ENCODE peak calls at places on chromosome 7, in five cellular contexts. One of them, this sample, is unnamed.

GRCh38 chr7:38630720-38631673 is at the start of gene AMPH:
- DNase-seq in thoracic aorta: no peak
- DNase-seq in GM23338: peak
- DNase-seq in keratinocyte: no peak
- DNase-seq in AG09309: no peak
- DNase-seq in this sample: no peak

GRCh38 chr7:30519122-30519521 is 14.5 kb upstream of the GGCT start:
- DNase-seq in thoracic aorta: no peak
- DNase-seq in GM23338: no peak
- DNase-seq in keratinocyte: no peak
- DNase-seq in AG09309: no peak
- DNase-seq in this sample: no peak

GRCh38 chr7:23261843-23262452 is 15.4 kb downstream of the GPNMB start:
- DNase-seq in thoracic aorta: no peak
- DNase-seq in GM23338: peak
- DNase-seq in keratinocyte: no peak
- DNase-seq in AG09309: no peak
- DNase-seq in this sample: no peak

GRCh38 chr7:107007004-107007891 is 37.3 kb upstream of the PRKAR2B start:
- DNase-seq in thoracic aorta: no peak
- DNase-seq in GM23338: no peak
- DNase-seq in keratinocyte: no peak
- DNase-seq in AG09309: no peak
- DNase-seq in this sample: no peak

GRCh38 chr7:28921822-28922221 is 36.3 kb downstream of the TRIL start:
- DNase-seq in thoracic aorta: no peak
- DNase-seq in GM23338: peak
- DNase-seq in keratinocyte: peak
- DNase-seq in AG09309: no peak
- DNase-seq in this sample: peak

GRCh38 chr7:14899065-14899464 is 3.5 kb downstream of the DGKB start:
- DNase-seq in thoracic aorta: no peak
- DNase-seq in GM23338: no peak
- DNase-seq in keratinocyte: no peak
- DNase-seq in AG09309: no peak
- DNase-seq in this sample: no peak

GRCh38 chr7:155381852-155382801 is 75.8 kb upstream of the EN2 start:
- DNase-seq in thoracic aorta: no peak
- DNase-seq in GM23338: peak
- DNase-seq in keratinocyte: no peak
- DNase-seq in AG09309: no peak
- DNase-seq in this sample: no peak

GRCh38 chr7:45146531-45147379 is 10.8 kb upstream of the RAMP3 start:
- DNase-seq in thoracic aorta: no peak
- DNase-seq in GM23338: no peak
- DNase-seq in keratinocyte: no peak
- DNase-seq in AG09309: no peak
- DNase-seq in this sample: no peak

GRCh38 chr7:96388166-96388565 is 66.3 kb upstream of the SLC25A13 start:
- DNase-seq in thoracic aorta: no peak
- DNase-seq in GM23338: no peak
- DNase-seq in keratinocyte: peak
- DNase-seq in AG09309: peak
- DNase-seq in this sample: no peak

GRCh38 chr7:107130487-107131220 is 38.1 kb upstream of the HBP1 start:
- DNase-seq in thoracic aorta: no peak
- DNase-seq in GM23338: peak
- DNase-seq in keratinocyte: no peak
- DNase-seq in AG09309: no peak
- DNase-seq in this sample: no peak

GRCh38 chr7:73703985-73704639 is 15.4 kb downstream of the STX1A start:
- DNase-seq in thoracic aorta: no peak
- DNase-seq in GM23338: peak
- DNase-seq in keratinocyte: no peak
- DNase-seq in AG09309: no peak
- DNase-seq in this sample: no peak

GRCh38 chr7:131104611-131105293 is 222.9 kb upstream of the MKLN1 start:
- DNase-seq in thoracic aorta: no peak
- DNase-seq in GM23338: no peak
- DNase-seq in keratinocyte: no peak
- DNase-seq in AG09309: no peak
- DNase-seq in this sample: no peak

GRCh38 chr7:137328389-137329120 is 15.0 kb downstream of the PTN start:
- DNase-seq in thoracic aorta: no peak
- DNase-seq in GM23338: no peak
- DNase-seq in keratinocyte: no peak
- DNase-seq in AG09309: no peak
- DNase-seq in this sample: no peak

GRCh38 chr7:143490719-143491306 is 13.1 kb downstream of the TAS2R41 start:
- DNase-seq in thoracic aorta: no peak
- DNase-seq in GM23338: peak
- DNase-seq in keratinocyte: no peak
- DNase-seq in AG09309: no peak
- DNase-seq in this sample: no peak

GRCh38 chr7:117834983-117835664 is 38.1 kb downstream of the CTTNBP2 start:
- DNase-seq in thoracic aorta: no peak
- DNase-seq in GM23338: peak
- DNase-seq in keratinocyte: no peak
- DNase-seq in AG09309: no peak
- DNase-seq in this sample: no peak

GRCh38 chr7:149753370-149754233 is 19.8 kb downstream of the ZNF467 start:
- DNase-seq in thoracic aorta: no peak
- DNase-seq in GM23338: peak
- DNase-seq in keratinocyte: no peak
- DNase-seq in AG09309: no peak
- DNase-seq in this sample: peak

GRCh38 chr7:107742678-107743566 is 1.0 kb upstream of the CBLL1 start:
- DNase-seq in thoracic aorta: no peak
- DNase-seq in GM23338: peak
- DNase-seq in keratinocyte: no peak
- DNase-seq in AG09309: no peak
- DNase-seq in this sample: no peak

GRCh38 chr7:101315336-101315735 is 6.3 kb downstream of the IFT22 start:
- DNase-seq in thoracic aorta: no peak
- DNase-seq in GM23338: peak
- DNase-seq in keratinocyte: peak
- DNase-seq in AG09309: no peak
- DNase-seq in this sample: no peak

GRCh38 chr7:37372750-37373149 is 75.9 kb downstream of the ELMO1 start:
- DNase-seq in thoracic aorta: no peak
- DNase-seq in GM23338: no peak
- DNase-seq in keratinocyte: no peak
- DNase-seq in AG09309: no peak
- DNase-seq in this sample: no peak

GRCh38 chr7:98669417-98670015 is 52.4 kb downstream of the NPTX2 start:
- DNase-seq in thoracic aorta: no peak
- DNase-seq in GM23338: no peak
- DNase-seq in keratinocyte: no peak
- DNase-seq in AG09309: no peak
- DNase-seq in this sample: no peak

GRCh38 chr7:12244129-12244528 is 33.0 kb downstream of the TMEM106B start:
- DNase-seq in thoracic aorta: no peak
- DNase-seq in GM23338: peak
- DNase-seq in keratinocyte: no peak
- DNase-seq in AG09309: no peak
- DNase-seq in this sample: no peak

GRCh38 chr7:90622670-90623069 is 26.5 kb downstream of the CDK14 start:
- DNase-seq in thoracic aorta: no peak
- DNase-seq in GM23338: no peak
- DNase-seq in keratinocyte: no peak
- DNase-seq in AG09309: no peak
- DNase-seq in this sample: no peak

GRCh38 chr7:44448456-44448855 is 42.0 kb downstream of the NUDCD3 start:
- DNase-seq in thoracic aorta: no peak
- DNase-seq in GM23338: no peak
- DNase-seq in keratinocyte: no peak
- DNase-seq in AG09309: no peak
- DNase-seq in this sample: no peak

GRCh38 chr7:121334376-121334775 is 5.6 kb downstream of the WNT16 start:
- DNase-seq in thoracic aorta: no peak
- DNase-seq in GM23338: no peak
- DNase-seq in keratinocyte: no peak
- DNase-seq in AG09309: no peak
- DNase-seq in this sample: no peak

GRCh38 chr7:101232141-101232821 is 5.3 kb downstream of the CLDN15 start:
- DNase-seq in thoracic aorta: no peak
- DNase-seq in GM23338: peak
- DNase-seq in keratinocyte: no peak
- DNase-seq in AG09309: no peak
- DNase-seq in this sample: no peak

GRCh38 chr7:142412551-142413193 is 154.8 kb upstream of the PRSS58 start:
- DNase-seq in thoracic aorta: no peak
- DNase-seq in GM23338: peak
- DNase-seq in keratinocyte: peak
- DNase-seq in AG09309: peak
- DNase-seq in this sample: peak

GRCh38 chr7:45968312-45968711 is 47.2 kb upstream of the IGFBP3 start:
- DNase-seq in thoracic aorta: no peak
- DNase-seq in GM23338: no peak
- DNase-seq in keratinocyte: no peak
- DNase-seq in AG09309: no peak
- DNase-seq in this sample: no peak

GRCh38 chr7:17301491-17302101 is 3.1 kb downstream of the AHR start:
- DNase-seq in thoracic aorta: peak
- DNase-seq in GM23338: peak
- DNase-seq in keratinocyte: no peak
- DNase-seq in AG09309: no peak
- DNase-seq in this sample: no peak

GRCh38 chr7:35251606-35252310 is 2.1 kb downstream of the TBX20 start:
- DNase-seq in thoracic aorta: no peak
- DNase-seq in GM23338: peak
- DNase-seq in keratinocyte: no peak
- DNase-seq in AG09309: no peak
- DNase-seq in this sample: no peak

GRCh38 chr7:139231513-139232376 is 708 bp downstream of the UBN2 start:
- DNase-seq in thoracic aorta: no peak
- DNase-seq in GM23338: peak
- DNase-seq in keratinocyte: no peak
- DNase-seq in AG09309: no peak
- DNase-seq in this sample: no peak

GRCh38 chr7:139246905-139247304 is 15.9 kb downstream of the UBN2 start:
- DNase-seq in thoracic aorta: no peak
- DNase-seq in GM23338: no peak
- DNase-seq in keratinocyte: no peak
- DNase-seq in AG09309: peak
- DNase-seq in this sample: peak

GRCh38 chr7:85023066-85023687 is 163.7 kb downstream of the SEMA3D start:
- DNase-seq in thoracic aorta: no peak
- DNase-seq in GM23338: peak
- DNase-seq in keratinocyte: no peak
- DNase-seq in AG09309: no peak
- DNase-seq in this sample: no peak

GRCh38 chr7:94008537-94008936 is 4.4 kb upstream of the BET1 start:
- DNase-seq in thoracic aorta: no peak
- DNase-seq in GM23338: no peak
- DNase-seq in keratinocyte: peak
- DNase-seq in AG09309: no peak
- DNase-seq in this sample: no peak

GRCh38 chr7:151889406-151890354 is 12.8 kb upstream of the PRKAG2 start:
- DNase-seq in thoracic aorta: no peak
- DNase-seq in GM23338: no peak
- DNase-seq in keratinocyte: no peak
- DNase-seq in AG09309: no peak
- DNase-seq in this sample: no peak

GRCh38 chr7:152615052-152615741 is 60.7 kb downstream of the XRCC2 start:
- DNase-seq in thoracic aorta: no peak
- DNase-seq in GM23338: no peak
- DNase-seq in keratinocyte: no peak
- DNase-seq in AG09309: no peak
- DNase-seq in this sample: no peak

This sample was measured in non-pigmented ciliary epithelial cell.